ENCODE peak calls at places on chromosomes 4 and X, in four cellular contexts. One of them, this sample, is unnamed.

GRCh38 chrX:37781808-37782207 is 1.9 kb downstream of the CYBB start:
- DNase-seq in H1: no peak
- DNase-seq in mesenchymal stem cell: no peak
- DNase-seq in trophoblast cell: peak
- DNase-seq in this sample: no peak

GRCh38 chrX:12419591-12419990 is 281.3 kb downstream of the FRMPD4 start:
- DNase-seq in mesenchymal stem cell: no peak
- DNase-seq in trophoblast cell: no peak
- DNase-seq in H1: no peak
- DNase-seq in this sample: no peak

GRCh38 chr4:212438-213174 is 88.3 kb downstream of the ZNF718 start:
- DNase-seq in trophoblast cell: peak
- DNase-seq in H1: peak
- DNase-seq in mesenchymal stem cell: peak
- DNase-seq in this sample: peak

GRCh38 chrX:10516781-10517322 is 103.5 kb downstream of the MID1 start:
- DNase-seq in trophoblast cell: peak
- DNase-seq in H1: no peak
- DNase-seq in mesenchymal stem cell: no peak
- DNase-seq in this sample: no peak

GRCh38 chr4:15479089-15479912 is 9.6 kb downstream of the CC2D2A start:
- DNase-seq in trophoblast cell: peak
- DNase-seq in mesenchymal stem cell: peak
- DNase-seq in H1: peak
- DNase-seq in this sample: peak

GRCh38 chrX:123736333-123736921 is 3.6 kb upstream of the THOC2 start:
- DNase-seq in trophoblast cell: peak
- DNase-seq in mesenchymal stem cell: peak
- DNase-seq in H1: no peak
- DNase-seq in this sample: no peak

GRCh38 chrX:155983326-155983725 is 14.2 kb upstream of the IL9R start:
- DNase-seq in H1: no peak
- DNase-seq in mesenchymal stem cell: no peak
- DNase-seq in trophoblast cell: no peak
- DNase-seq in this sample: no peak

GRCh38 chr4:33262809-33263208 is 2542.6 kb downstream of the PCDH7 start:
- DNase-seq in H1: no peak
- DNase-seq in mesenchymal stem cell: peak
- DNase-seq in trophoblast cell: no peak
- DNase-seq in this sample: no peak

GRCh38 chr4:120329386-120329785 is 262.7 kb upstream of the MAD2L1 start:
- DNase-seq in H1: no peak
- DNase-seq in mesenchymal stem cell: no peak
- DNase-seq in trophoblast cell: no peak
- DNase-seq in this sample: no peak

GRCh38 chr4:183328832-183329231 is 6.6 kb upstream of the CLDN24 start:
- DNase-seq in H1: no peak
- DNase-seq in trophoblast cell: no peak
- DNase-seq in mesenchymal stem cell: peak
- DNase-seq in this sample: no peak

GRCh38 chr4:106314960-106315359 is 1.0 kb downstream of the TBCK start:
- DNase-seq in H1: no peak
- DNase-seq in trophoblast cell: no peak
- DNase-seq in mesenchymal stem cell: no peak
- DNase-seq in this sample: no peak
- H3K4me3 ChIP-seq in H1: peak
- H3K4me3 ChIP-seq in trophoblast cell: no peak
- H3K4me3 ChIP-seq in mesenchymal stem cell: peak
- H3K4me3 ChIP-seq in this sample: no peak

DNA sequence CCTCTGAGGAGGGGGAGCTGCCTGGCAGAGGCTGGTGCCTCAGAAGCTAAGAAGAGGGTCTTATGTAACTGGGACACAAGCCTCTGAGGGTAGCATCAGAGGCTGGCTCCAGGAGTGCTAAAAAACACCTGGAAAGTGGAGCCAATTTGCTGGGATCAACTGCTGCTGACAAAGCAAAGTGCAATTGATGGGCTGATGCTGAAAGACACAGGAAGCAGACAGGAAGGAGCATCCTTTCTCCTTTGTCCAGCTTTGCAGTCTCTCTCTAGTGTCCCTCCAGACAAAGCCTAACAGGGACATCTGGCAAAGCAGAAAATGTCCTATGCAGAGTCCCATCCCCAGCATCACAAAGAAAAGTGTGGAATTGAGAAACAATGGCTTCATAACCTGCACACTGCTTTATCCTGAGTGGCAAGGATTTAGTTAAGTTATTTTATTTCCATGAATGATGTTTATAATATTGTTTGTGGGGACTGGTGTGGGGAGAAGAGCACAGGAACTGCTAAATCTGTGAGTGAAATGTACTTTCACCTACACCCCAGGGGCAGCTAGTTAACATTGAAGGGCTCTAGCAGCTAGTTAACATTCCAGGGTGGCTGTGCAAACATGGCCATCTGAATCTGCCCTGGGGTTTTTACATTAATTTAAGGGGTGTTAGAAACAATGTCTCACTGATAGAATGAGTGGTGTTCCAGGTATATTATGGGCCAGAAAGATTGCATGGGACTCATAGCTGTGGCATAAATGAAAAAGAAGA is 25.6 kb upstream of the MBTPS2 start:
- DNase-seq in trophoblast cell: no peak
- DNase-seq in H1: no peak
- DNase-seq in mesenchymal stem cell: no peak
- DNase-seq in this sample: no peak
- H2BK12ac ChIP-seq in trophoblast cell: no peak
- H2BK12ac ChIP-seq in H1: peak
- H2BK12ac ChIP-seq in mesenchymal stem cell: no peak
- H2BK12ac ChIP-seq in this sample: no peak

GRCh38 chr4:147516133-147516532 is 35.2 kb downstream of the EDNRA start:
- DNase-seq in trophoblast cell: no peak
- DNase-seq in mesenchymal stem cell: no peak
- DNase-seq in H1: no peak
- DNase-seq in this sample: no peak
- H3K4me3 ChIP-seq in trophoblast cell: no peak
- H3K4me3 ChIP-seq in mesenchymal stem cell: no peak
- H3K4me3 ChIP-seq in H1: no peak
- H3K4me3 ChIP-seq in this sample: no peak

DNA sequence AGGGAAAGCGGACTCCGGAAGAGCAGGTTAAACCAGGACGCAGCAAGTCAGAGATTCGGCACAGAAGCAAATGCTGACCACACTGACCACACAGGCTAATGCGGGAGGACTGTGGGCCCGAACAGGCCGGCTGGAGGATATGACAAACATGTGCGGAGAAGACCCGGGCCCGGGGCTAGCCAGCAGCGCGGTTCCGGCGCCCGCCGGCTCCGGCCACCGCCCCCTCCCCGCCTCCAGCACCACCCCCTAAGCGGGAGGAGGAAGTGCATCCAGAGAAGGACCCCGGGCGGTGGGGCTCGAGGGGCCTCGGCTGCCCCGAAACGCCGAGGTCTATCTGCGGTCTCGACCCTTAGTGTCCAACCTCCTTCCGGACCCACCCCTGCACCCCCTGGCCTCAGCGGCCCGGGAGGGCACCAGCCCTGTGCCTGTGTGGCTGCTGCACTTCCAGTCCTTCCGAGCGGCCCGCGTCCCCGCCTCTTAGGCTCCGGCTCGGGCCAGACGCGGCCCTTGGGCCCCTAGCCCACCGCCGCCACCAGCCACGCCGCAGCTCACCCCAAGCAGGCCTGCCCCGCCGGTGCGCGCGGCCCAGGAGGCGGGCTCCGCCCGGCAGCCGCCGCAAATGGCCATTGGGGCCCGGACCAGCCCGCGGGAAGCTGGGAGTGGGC is 2.1 kb downstream of the ELOVL6 start:
- DNase-seq in trophoblast cell: peak
- DNase-seq in mesenchymal stem cell: peak
- DNase-seq in H1: peak
- DNase-seq in this sample: peak
- H2BK12ac ChIP-seq in trophoblast cell: peak
- H2BK12ac ChIP-seq in mesenchymal stem cell: peak
- H2BK12ac ChIP-seq in H1: peak
- H2BK12ac ChIP-seq in this sample: no peak

GRCh38 chrX:132958086-132958703 is at the start of gene HS6ST2:
- DNase-seq in H1: peak
- DNase-seq in mesenchymal stem cell: peak
- DNase-seq in trophoblast cell: no peak
- DNase-seq in this sample: peak
- H3K4me3 ChIP-seq in H1: peak
- H3K4me3 ChIP-seq in mesenchymal stem cell: peak
- H3K4me3 ChIP-seq in trophoblast cell: peak
- H3K4me3 ChIP-seq in this sample: peak

DNA sequence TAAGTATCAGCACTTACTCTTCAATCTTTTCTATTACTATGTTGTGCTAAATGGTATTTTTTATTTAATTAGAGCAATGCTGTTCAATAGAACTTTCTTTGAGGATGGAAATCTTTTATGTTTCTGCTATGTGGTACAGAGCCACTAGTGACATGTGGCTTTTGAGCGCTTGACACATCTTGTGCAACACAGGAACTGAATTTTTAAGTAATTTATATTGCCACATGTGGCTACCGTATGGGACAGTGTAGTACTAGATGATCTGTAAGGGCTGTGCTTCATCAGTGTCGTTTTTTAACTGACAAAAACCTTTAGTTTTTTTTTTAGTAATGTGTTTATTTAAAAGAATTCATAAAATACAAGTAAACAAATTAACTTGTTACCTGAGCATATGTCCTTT is 22.4 kb downstream of the HPRT1 start:
- DNase-seq in H1: no peak
- DNase-seq in trophoblast cell: no peak
- DNase-seq in mesenchymal stem cell: no peak
- DNase-seq in this sample: no peak
- H2BK12ac ChIP-seq in H1: no peak
- H2BK12ac ChIP-seq in trophoblast cell: no peak
- H2BK12ac ChIP-seq in mesenchymal stem cell: no peak
- H2BK12ac ChIP-seq in this sample: no peak